ENCODE peak calls at places on chromosomes 13 and 19, in eight cellular contexts. K is ovary; A is CD4-positive, alpha-beta memory T cell; B is BJ; Q is CD4-positive, CD25-positive, alpha-beta regulatory T cell; L is upper lobe of left lung; N is HAP-1; I is astrocyte of the spinal cord. Z is an unnamed sample.

GRCh38 chr13:75250526-75251183 is 231.3 kb downstream of the TBC1D4 start:
- DNase-seq in L (no peak), N (no peak), B (no peak), K (no peak), A (no peak), I (peak; percentile 75), Q (no peak), Z (no peak)

GRCh38 chr13:109836629-109837607 is 50.5 kb upstream of the IRS2 start:
- DNase-seq in N (no peak), K (no peak), Q (no peak), L (peak; percentile 45), B (no peak), I (no peak), A (no peak), Z (no peak)

GRCh38 chr13:83878691-83879410 is 3.4 kb downstream of the SLITRK1 start:
- DNase-seq in K (no peak), N (no peak), B (no peak), L (no peak), A (no peak), I (no peak), Q (no peak), Z (no peak)

GRCh38 chr13:49877629-49878218 is 58.4 kb downstream of the SPRYD7 start:
- DNase-seq in L (no peak), A (no peak), I (peak; percentile 41), Q (peak; percentile 4), N (no peak), B (no peak), K (no peak), Z (peak; percentile 16)

GRCh38 chr19:12293771-12294307 is 844 bp downstream of the ZNF44 start:
- DNase-seq in K (peak; percentile 41), Q (peak; percentile 71), B (no peak), A (peak; percentile 45), N (peak; percentile 60), L (peak; percentile 94), I (peak; percentile 53), Z (peak; percentile 40)

GRCh38 chr19:16764280-16764679 is 44.6 kb downstream of the NWD1 start:
- DNase-seq in L (no peak), Q (no peak), I (no peak), K (no peak), A (no peak), B (no peak), N (no peak), Z (no peak)

GRCh38 chr13:30157616-30157993 is 149.7 kb downstream of the KATNAL1 start:
- DNase-seq in L (no peak), B (no peak), N (no peak), Q (no peak), K (no peak), I (no peak), A (no peak), Z (no peak)

GRCh38 chr13:37412271-37412683 is 186.3 kb downstream of the POSTN start:
- DNase-seq in K (no peak), A (no peak), N (no peak), L (no peak), B (no peak), Q (no peak), I (no peak), Z (no peak)

GRCh38 chr13:33125821-33126570 is 109.8 kb downstream of the KL start:
- DNase-seq in A (no peak), N (no peak), L (peak; percentile 49), I (peak; percentile 94), K (peak; percentile 73), Q (no peak), B (peak; percentile 94), Z (no peak)

GRCh38 chr19:8666814-8667405 is 31.7 kb downstream of the ACTL9 start:
- DNase-seq in K (no peak), L (no peak), I (no peak), Q (no peak), B (no peak), N (no peak), A (no peak), Z (no peak)

GRCh38 chr13:35614666-35615065 is 138.2 kb upstream of the MAB21L1 start:
- DNase-seq in B (no peak), A (no peak), Q (no peak), N (no peak), I (no peak), L (no peak), K (no peak), Z (no peak)

GRCh38 chr13:35549481-35549880 is 73.0 kb upstream of the MAB21L1 start:
- DNase-seq in Q (peak; percentile 5), K (no peak), I (peak; percentile 70), L (no peak), N (no peak), A (no peak), B (peak; percentile 9), Z (no peak)

GRCh38 chr19:54011507-54012211 is 20.2 kb downstream of the CACNG6 start:
- DNase-seq in K (no peak), B (no peak), I (no peak), L (no peak), A (no peak), Q (no peak), N (no peak), Z (no peak)

GRCh38 chr13:59950201-59950730 is 213.5 kb downstream of the DIAPH3 start:
- DNase-seq in K (no peak), A (no peak), Q (no peak), N (no peak), L (no peak), B (no peak), I (peak; percentile 37), Z (no peak)

GRCh38 chr19:55115446-55116065 is 1.9 kb downstream of the PPP1R12C start:
- DNase-seq in L (no peak), I (no peak), N (no peak), B (no peak), A (no peak), Q (no peak), K (no peak), Z (no peak)

GRCh38 chr19:55114566-55115145 is 2.8 kb downstream of the PPP1R12C start:
- DNase-seq in A (no peak), I (no peak), Q (no peak), N (no peak), K (no peak), B (no peak), L (no peak), Z (no peak)

GRCh38 chr19:55117636-55118391 is at the start of gene PPP1R12C:
- DNase-seq in B (peak; percentile 94), N (peak; percentile 98), A (peak; percentile 94), K (peak; percentile 99), L (peak; percentile 100), Q (peak; percentile 99), I (peak; percentile 99), Z (peak; percentile 96)

GRCh38 chr19:55117063-55117635 is 288 bp downstream of the PPP1R12C start:
- DNase-seq in I (no peak), B (no peak), N (peak; percentile 29), A (no peak), Q (peak; percentile 20), K (peak; percentile 49), L (peak; percentile 29), Z (no peak)

GRCh38 chr19:55116232-55117062 is 990 bp downstream of the PPP1R12C start:
- DNase-seq in I (peak; percentile 45), A (peak; percentile 35), L (peak; percentile 78), Q (peak; percentile 73), N (peak; percentile 69), K (peak; percentile 72), B (no peak), Z (no peak)
- H3K4me3 ChIP-seq in I (peak overlapping the region; percentile 81), A (peak overlapping the region; percentile 97), L (peak overlapping the region; percentile 96), Q (peak overlapping the region; percentile 76), N (peak overlapping the region; percentile 69), K (peak overlapping the region; percentile 61), B (peak overlapping the region; percentile 97), Z (peak overlapping the region; percentile 94)

GRCh38 chr13:88958821-88959220 is 1287.7 kb downstream of the SLITRK5 start:
- DNase-seq in B (no peak), Q (no peak), A (no peak), K (no peak), N (no peak), I (peak; percentile 26), L (no peak), Z (no peak)
- H3K4me3 ChIP-seq in B (no peak overlapping the region), Q (no peak overlapping the region), A (no peak overlapping the region), K (no peak overlapping the region), N (no peak overlapping the region), I (no peak overlapping the region), L (no peak overlapping the region), Z (no peak overlapping the region)

DNA sequence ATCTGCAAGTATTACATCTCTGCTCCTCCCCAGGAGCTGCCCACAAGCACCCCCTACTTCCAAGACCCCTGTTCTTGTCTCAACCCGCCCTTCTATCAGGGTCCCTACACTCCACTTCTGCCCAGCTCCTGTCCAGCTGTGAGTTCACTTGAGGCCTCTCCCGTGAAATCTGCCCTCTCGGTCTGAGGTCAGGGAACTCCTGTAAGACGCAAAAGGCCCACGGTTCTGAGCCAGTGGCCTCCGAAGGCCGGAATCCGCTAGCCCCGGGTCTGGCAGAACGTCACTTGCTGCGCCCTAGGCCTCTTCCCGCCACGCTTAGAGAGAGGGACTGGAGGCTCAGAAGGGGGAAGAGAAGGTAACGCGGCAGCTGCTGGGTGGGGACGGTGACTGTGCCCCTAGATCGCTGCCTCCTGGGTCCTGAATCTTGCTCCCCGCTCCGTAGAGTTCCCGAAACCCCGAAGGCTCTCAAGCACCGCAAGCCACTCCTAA is 912 bp upstream of the FARP1 start:
- DNase-seq in A (no peak), L (peak; percentile 45), N (no peak), K (peak; percentile 24), I (no peak), B (no peak), Q (no peak), Z (no peak)
- H3K4me3 ChIP-seq in A (no peak overlapping the region), L (peak overlapping the region; percentile 94), N (peak overlapping the region; percentile 45), K (peak overlapping the region; percentile 38), I (peak overlapping the region; percentile 52), B (peak overlapping the region; percentile 52), Q (no peak overlapping the region), Z (peak overlapping the region; percentile 29)

DNA sequence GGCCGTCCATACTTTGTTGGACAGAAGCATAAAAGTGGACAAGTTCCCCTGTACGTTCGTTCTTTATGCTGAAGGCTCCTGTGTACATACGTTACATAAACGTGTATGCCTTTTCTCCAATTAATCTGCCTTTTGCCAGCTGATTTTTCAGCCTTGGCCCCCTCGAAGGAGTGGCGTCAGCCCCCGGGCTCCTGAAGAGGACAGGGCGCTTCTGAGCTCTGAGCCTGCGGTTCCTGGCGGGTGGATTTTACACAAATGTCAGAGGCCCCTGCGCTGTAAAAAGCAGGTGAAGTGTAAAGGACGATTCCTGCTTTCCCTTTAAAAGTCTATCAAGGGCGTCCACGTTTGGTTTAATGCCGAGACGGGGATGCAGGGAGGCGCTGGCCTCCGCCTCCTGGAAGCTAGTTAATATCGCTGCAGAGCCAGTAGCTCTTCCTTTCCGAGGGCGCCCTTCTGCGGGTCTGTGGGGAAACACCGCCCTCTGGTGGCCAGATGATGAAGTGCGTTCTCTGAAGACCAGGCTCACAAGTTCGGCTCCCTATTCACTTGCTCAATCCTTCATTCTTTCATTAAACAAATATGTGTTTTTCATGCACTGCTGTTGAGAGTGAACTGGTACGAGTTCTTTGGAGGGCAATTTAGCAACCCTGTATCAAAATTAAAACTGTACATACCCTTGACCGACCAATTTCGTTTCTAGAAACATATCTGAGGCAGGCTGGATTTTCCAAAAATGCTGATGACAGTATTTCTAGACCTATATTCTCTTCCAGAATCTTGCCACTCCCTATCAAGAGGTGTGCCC is 62.0 kb downstream of the GPR12 start:
- DNase-seq in K (peak; percentile 87), N (peak; percentile 89), A (peak; percentile 72), L (peak; percentile 77), B (peak; percentile 40), I (peak; percentile 86), Q (peak; percentile 77), Z (peak; percentile 72)
- H3K4me3 ChIP-seq in K (no peak overlapping the region), N (no peak overlapping the region), A (no peak overlapping the region), L (no peak overlapping the region), B (peak overlapping the region; percentile 10), I (no peak overlapping the region), Q (no peak overlapping the region), Z (no peak overlapping the region)

GRCh38 chr19:50550594-50550966 is 17.7 kb downstream of the LRRC4B start:
- DNase-seq in L (no peak), N (no peak), I (no peak), B (no peak), A (no peak), K (no peak), Q (no peak), Z (no peak)
- H3K4me3 ChIP-seq in L (peak overlapping the region; percentile 8), N (no peak overlapping the region), I (no peak overlapping the region), B (no peak overlapping the region), A (no peak overlapping the region), K (no peak overlapping the region), Q (no peak overlapping the region), Z (no peak overlapping the region)

Z was measured in Jurkat, Clone E6-1.